ENCODE peak calls at places on chromosomes 1 and 21, in eight cellular contexts. N, Z, L, C, R, G, D and P are unnamed samples.

GRCh38 chr1:247111636-247112478 is 7.7 kb upstream of the ZNF669 start:
- DNase-seq in N (no peak), Z (peak), L (no peak), C (no peak), R (peak), G (peak), D (peak), P (peak)

GRCh38 chr1:55213029-55213884 is 1.9 kb downstream of the USP24 start:
- DNase-seq in N (no peak), Z (no peak), L (no peak), C (no peak), R (no peak), G (no peak), D (peak), P (no peak)

GRCh38 chr1:15939181-15940109 is 36.5 kb downstream of the ZBTB17 start:
- DNase-seq in N (no peak), Z (peak), L (no peak), C (no peak), R (no peak), G (no peak), D (no peak), P (no peak)

GRCh38 chr1:15704526-15705183 is 20.5 kb downstream of the PLEKHM2 start:
- DNase-seq in N (no peak), Z (no peak), L (no peak), C (no peak), R (no peak), G (no peak), D (no peak), P (no peak)

GRCh38 chr21:38219049-38219628 is 37.7 kb upstream of the KCNJ15 start:
- DNase-seq in N (no peak), Z (peak), L (no peak), C (peak), R (peak), G (peak), D (peak), P (peak)

GRCh38 chr1:221961532-221962292 is 219.8 kb upstream of the DUSP10 start:
- DNase-seq in N (no peak), Z (peak), L (no peak), C (no peak), R (no peak), G (peak), D (peak), P (no peak)

GRCh38 chr21:31334648-31335121 is 9.4 kb downstream of the TIAM1 start:
- DNase-seq in N (no peak), Z (peak), L (no peak), C (no peak), R (no peak), G (peak), D (no peak), P (no peak)

GRCh38 chr1:60228253-60228594 is 154.7 kb upstream of the C1orf87 start:
- DNase-seq in N (no peak), Z (no peak), L (no peak), C (no peak), R (no peak), G (no peak), D (no peak), P (no peak)

GRCh38 chr1:3527774-3528173 is 73.3 kb downstream of the ARHGEF16 start:
- DNase-seq in N (no peak), Z (no peak), L (no peak), C (no peak), R (no peak), G (no peak), D (no peak), P (no peak)
- TF ChIP-seq CTCF in N (no peak), Z (no peak), L (no peak), C (no peak), R (no peak), G (no peak), D (no peak), P (no peak)

GRCh38 chr1:23751050-23751814 is 8.0 kb downstream of the ELOA start:
- DNase-seq in N (no peak), Z (peak), L (no peak), C (peak), R (peak), G (peak), D (peak), P (peak)
- TF ChIP-seq CTCF in N (peak), Z (peak), L (no peak), C (peak), R (peak), G (peak), D (peak), P (peak)

GRCh38 chr1:23345920-23346319 is 1.8 kb upstream of the HNRNPR start:
- DNase-seq in N (no peak), Z (no peak), L (no peak), C (no peak), R (no peak), G (no peak), D (no peak), P (no peak)

GRCh38 chr1:23341829-23342697 is 2.0 kb downstream of the HNRNPR start:
- DNase-seq in N (no peak), Z (no peak), L (no peak), C (no peak), R (no peak), G (no peak), D (no peak), P (no peak)

GRCh38 chr1:23344987-23345472 is 946 bp upstream of the HNRNPR start:
- DNase-seq in N (no peak), Z (no peak), L (no peak), C (no peak), R (no peak), G (no peak), D (peak), P (no peak)

GRCh38 chr1:23344111-23344986 is at the start of gene HNRNPR:
- DNase-seq in N (peak), Z (peak), L (peak), C (peak), R (peak), G (peak), D (peak), P (peak)

DNA sequence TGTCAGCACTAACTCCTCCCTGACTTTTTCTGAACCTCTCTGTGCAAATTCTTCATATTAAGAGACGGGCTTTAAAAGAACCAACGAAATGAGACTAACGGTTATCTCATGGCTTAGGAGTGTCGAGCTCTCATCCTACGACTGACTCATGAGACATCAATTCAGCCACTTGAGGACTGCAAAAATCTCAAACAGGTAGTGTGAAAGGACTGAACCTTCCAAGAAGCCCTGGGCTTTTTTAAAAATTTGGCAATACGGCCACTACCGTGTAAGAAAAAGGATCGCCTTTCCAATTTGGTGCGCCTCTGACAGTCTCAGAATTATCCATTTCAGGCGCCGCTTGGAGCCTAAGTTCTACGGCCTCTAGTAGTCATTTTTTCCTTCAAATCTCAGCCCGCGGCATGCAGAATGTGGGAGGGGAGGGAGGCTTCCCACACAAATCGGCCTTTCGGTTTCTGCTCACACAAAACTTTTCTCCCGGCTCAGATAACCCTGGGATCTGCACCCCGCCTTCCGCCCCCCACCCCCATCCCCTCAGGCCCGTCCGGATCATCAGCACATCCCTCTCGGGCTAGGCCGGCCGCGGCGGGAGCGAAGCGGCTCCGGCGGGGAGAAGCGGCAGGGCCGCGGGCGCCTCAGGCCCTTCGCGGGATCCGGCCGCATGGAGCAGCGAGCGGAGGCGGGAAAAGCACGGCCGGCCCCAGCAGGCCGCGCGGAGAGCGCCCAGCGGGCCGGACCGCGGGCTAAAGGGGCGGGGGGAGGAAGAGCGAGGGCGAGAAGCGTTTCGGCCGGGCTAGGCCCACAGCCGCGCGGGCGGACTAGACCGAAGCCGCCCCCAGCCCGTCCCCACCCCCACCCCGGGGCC is 606 bp downstream of the HNRNPR start:
- DNase-seq in N (peak), Z (peak), L (no peak), C (peak), R (peak), G (peak), D (peak), P (peak)
- TF ChIP-seq CTCF in N (no peak), Z (no peak), L (no peak), C (no peak), R (no peak), G (no peak), D (no peak), P (no peak)

DNA sequence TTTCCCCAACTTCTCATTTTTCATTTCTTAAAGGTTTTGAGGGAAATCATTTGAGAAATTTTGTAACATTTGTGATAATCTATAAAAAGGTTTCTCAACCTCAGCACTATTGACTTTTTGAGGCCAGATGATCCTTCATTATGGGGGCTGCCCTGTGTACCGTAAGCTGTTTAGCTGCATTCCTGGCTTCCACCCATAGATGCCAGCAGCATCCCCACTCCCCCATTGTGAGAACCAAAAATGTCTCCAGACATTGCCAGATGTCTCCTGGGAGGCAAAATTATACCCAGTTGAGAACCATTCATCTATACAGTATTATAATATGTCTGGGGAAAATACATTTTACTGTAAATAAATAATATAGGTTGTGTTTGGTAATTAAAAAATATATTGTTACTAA is 146.0 kb downstream of the PBX1 start:
- DNase-seq in N (no peak), Z (no peak), L (no peak), C (no peak), R (peak), G (no peak), D (no peak), P (no peak)
- TF ChIP-seq CTCF in N (peak), Z (no peak), L (no peak), C (no peak), R (peak), G (no peak), D (no peak), P (peak)

DNA sequence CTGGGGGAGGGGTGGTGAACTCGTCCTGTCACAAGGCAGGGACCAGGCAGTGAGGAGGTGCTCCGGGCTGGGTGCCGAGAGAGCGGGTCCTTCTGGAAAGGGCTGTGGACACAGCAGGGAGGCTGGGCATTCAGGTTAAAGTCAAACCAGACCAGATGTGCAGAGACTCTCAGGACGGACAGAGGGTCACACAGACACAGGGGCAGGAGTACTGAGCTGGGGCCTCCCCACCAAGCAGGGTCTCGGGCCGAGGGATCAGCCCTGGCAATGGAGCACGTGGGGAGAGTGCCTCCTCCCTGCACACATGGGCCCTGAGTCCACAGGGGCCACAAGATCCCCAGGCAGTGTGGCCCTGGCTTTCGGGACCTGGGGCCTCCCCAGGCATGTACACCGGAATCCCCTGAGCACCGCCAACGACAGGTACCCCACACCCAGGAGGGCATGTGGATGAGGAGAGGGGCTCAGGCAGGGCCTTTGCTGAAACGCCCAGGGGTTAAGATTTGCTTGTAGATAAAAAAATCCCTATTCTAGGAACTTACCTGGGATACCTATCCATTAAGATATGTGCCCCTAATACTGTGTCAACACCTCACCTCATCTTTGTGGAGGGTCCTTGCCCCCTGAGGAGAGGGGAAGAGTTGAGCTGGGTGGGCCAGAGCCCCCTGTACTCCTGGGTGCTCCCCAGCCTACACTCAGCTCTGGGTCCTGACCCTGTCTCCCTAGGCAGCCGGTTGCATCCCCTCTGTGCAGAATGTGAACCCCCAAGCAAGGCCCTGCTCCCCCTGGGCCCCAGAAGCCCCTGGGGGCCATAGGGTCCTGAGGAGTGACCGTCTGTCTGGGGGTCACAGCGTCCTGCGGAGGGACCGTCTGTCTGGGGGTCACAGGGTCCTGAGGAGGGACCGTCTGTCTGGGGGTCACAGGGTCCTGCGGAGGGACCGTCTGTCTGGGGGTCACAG is 46.9 kb upstream of the ADARB1 start:
- DNase-seq in N (no peak), Z (no peak), L (no peak), C (no peak), R (no peak), G (no peak), D (peak), P (no peak)
- TF ChIP-seq CTCF in N (no peak), Z (no peak), L (no peak), C (no peak), R (no peak), G (no peak), D (no peak), P (no peak)

GRCh38 chr1:231324660-231325059 is 13.0 kb downstream of the EXOC8 start:
- DNase-seq in N (no peak), Z (no peak), L (no peak), C (no peak), R (no peak), G (no peak), D (no peak), P (no peak)

GRCh38 chr1:231319080-231319479 is 18.6 kb downstream of the EXOC8 start:
- DNase-seq in N (no peak), Z (no peak), L (no peak), C (no peak), R (no peak), G (no peak), D (no peak), P (no peak)

GRCh38 chr1:231318568-231318967 is 19.1 kb downstream of the EXOC8 start:
- DNase-seq in N (no peak), Z (no peak), L (no peak), C (no peak), R (no peak), G (no peak), D (no peak), P (no peak)

GRCh38 chr1:231326248-231326647 is 11.4 kb downstream of the EXOC8 start:
- DNase-seq in N (no peak), Z (no peak), L (no peak), C (no peak), R (no peak), G (no peak), D (no peak), P (no peak)

GRCh38 chr1:231322880-231323530 is 14.6 kb downstream of the EXOC8 start:
- DNase-seq in N (no peak), Z (no peak), L (no peak), C (no peak), R (no peak), G (no peak), D (no peak), P (no peak)
- TF ChIP-seq CTCF in N (no peak), Z (no peak), L (no peak), C (no peak), R (peak), G (no peak), D (no peak), P (peak)

DNA sequence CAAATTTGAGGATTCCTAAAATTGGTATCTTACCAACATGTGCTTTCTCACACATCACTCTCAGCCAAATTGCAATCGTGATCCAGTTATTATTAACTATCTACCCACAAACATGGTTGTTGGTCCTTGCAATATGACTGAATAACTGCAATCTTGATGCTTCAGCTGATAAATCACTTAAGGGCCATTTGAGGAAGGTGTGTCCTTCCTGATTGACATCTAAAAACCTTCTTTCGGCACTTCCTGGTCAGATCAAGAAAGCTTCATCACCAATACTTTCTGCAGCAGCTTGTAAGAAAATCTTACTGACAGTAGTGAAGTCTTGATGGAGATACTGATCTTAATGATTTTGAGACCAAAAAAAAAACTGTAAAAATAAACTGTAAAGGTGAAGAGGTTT is 48.5 kb upstream of the KCTD3 start:
- DNase-seq in N (no peak), Z (no peak), L (no peak), C (no peak), R (no peak), G (no peak), D (no peak), P (no peak)
- TF ChIP-seq CTCF in N (no peak), Z (no peak), L (no peak), C (no peak), R (no peak), G (no peak), D (no peak), P (no peak)

DNA sequence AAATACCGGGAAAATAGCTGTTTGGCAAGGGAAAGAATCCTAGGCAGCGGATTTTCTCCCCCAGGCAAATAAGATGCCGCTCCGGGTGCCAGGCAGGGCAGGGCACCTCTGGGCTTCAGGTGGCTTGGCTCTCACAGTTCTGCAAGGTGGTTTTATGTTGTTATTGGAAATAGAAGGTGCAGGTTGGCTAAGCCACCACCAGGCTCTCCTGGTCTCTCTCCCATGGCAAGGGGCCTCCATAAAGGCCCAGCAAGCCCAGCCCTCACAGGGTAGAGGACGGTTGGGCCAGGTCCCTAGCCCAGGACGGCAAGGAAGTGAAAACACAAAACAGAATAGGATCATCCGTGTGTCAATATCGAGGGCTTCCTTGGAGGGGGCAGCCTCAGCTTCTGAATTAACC is 37.6 kb upstream of the GPR153 start:
- DNase-seq in N (no peak), Z (no peak), L (no peak), C (no peak), R (no peak), G (no peak), D (no peak), P (no peak)
- TF ChIP-seq CTCF in N (no peak), Z (no peak), L (no peak), C (no peak), R (no peak), G (no peak), D (no peak), P (no peak)

GRCh38 chr1:225572422-225572821 is 80.5 kb downstream of the ENAH start:
- DNase-seq in N (no peak), Z (no peak), L (no peak), C (no peak), R (no peak), G (peak), D (no peak), P (no peak)

GRCh38 chr1:225573216-225573615 is 79.7 kb downstream of the ENAH start:
- DNase-seq in N (no peak), Z (no peak), L (no peak), C (no peak), R (no peak), G (peak), D (no peak), P (no peak)

GRCh38 chr1:225565845-225566244 is 87.1 kb downstream of the ENAH start:
- DNase-seq in N (no peak), Z (peak), L (no peak), C (no peak), R (no peak), G (no peak), D (no peak), P (no peak)

GRCh38 chr1:225567789-225568188 is 85.1 kb downstream of the ENAH start:
- DNase-seq in N (no peak), Z (no peak), L (no peak), C (no peak), R (no peak), G (no peak), D (no peak), P (no peak)
- TF ChIP-seq CTCF in N (peak), Z (no peak), L (no peak), C (no peak), R (peak), G (no peak), D (no peak), P (peak)